ENCODE peak calls at places on chromosomes 2 and 18, in six cellular contexts. One of them, this sample, is unnamed.
A peak's percentile ranks its signal among the peaks of the same experiment; 100 is the strongest.

GRCh38 chr2:64405476-64406406 is 48.2 kb upstream of the LGALSL start:
- DNase-seq in tibial nerve: no peak
- DNase-seq in transverse colon: peak; percentile 19
- DNase-seq in HepG2: no peak
- DNase-seq in ovary: peak; percentile 38
- DNase-seq in A549: no peak
- DNase-seq in this sample: no peak

GRCh38 chr2:218370410-218371063 is 11.5 kb upstream of the SLC11A1 start:
- DNase-seq in ovary: no peak
- DNase-seq in A549: no peak
- DNase-seq in tibial nerve: no peak
- DNase-seq in transverse colon: peak; percentile 46
- DNase-seq in HepG2: peak; percentile 57
- DNase-seq in this sample: peak; percentile 53

GRCh38 chr2:215882689-215883088 is 130.7 kb downstream of the MREG start:
- DNase-seq in HepG2: no peak
- DNase-seq in transverse colon: no peak
- DNase-seq in tibial nerve: no peak
- DNase-seq in ovary: no peak
- DNase-seq in A549: no peak
- DNase-seq in this sample: no peak

GRCh38 chr2:1282552-1282951 is 130.7 kb upstream of the TPO start:
- DNase-seq in A549: no peak
- DNase-seq in HepG2: no peak
- DNase-seq in tibial nerve: no peak
- DNase-seq in ovary: peak; percentile 76
- DNase-seq in transverse colon: no peak
- DNase-seq in this sample: no peak

GRCh38 chr2:139000087-139000486 is 219.9 kb upstream of the NXPH2 start:
- DNase-seq in HepG2: no peak
- DNase-seq in transverse colon: no peak
- DNase-seq in ovary: no peak
- DNase-seq in tibial nerve: no peak
- DNase-seq in A549: no peak
- DNase-seq in this sample: no peak

GRCh38 chr18:24054130-24054529 is 39.6 kb downstream of the TTC39C start:
- DNase-seq in ovary: no peak
- DNase-seq in tibial nerve: no peak
- DNase-seq in HepG2: no peak
- DNase-seq in A549: no peak
- DNase-seq in transverse colon: no peak
- DNase-seq in this sample: no peak

GRCh38 chr2:126769118-126769517 is 113.2 kb downstream of the GYPC start:
- DNase-seq in transverse colon: no peak
- DNase-seq in HepG2: no peak
- DNase-seq in ovary: no peak
- DNase-seq in A549: no peak
- DNase-seq in tibial nerve: no peak
- DNase-seq in this sample: no peak

GRCh38 chr18:44761812-44762211 is 81.1 kb downstream of the SETBP1 start:
- DNase-seq in HepG2: no peak
- DNase-seq in tibial nerve: no peak
- DNase-seq in ovary: peak; percentile 39
- DNase-seq in transverse colon: peak; percentile 38
- DNase-seq in A549: no peak
- DNase-seq in this sample: peak; percentile 88

GRCh38 chr2:241808051-241808450 is 942 bp upstream of the NEU4 start:
- DNase-seq in transverse colon: peak; percentile 8
- DNase-seq in tibial nerve: peak; percentile 12
- DNase-seq in ovary: peak; percentile 71
- DNase-seq in A549: no peak
- DNase-seq in HepG2: peak; percentile 67
- DNase-seq in this sample: no peak

GRCh38 chr18:13254971-13255927 is 36.7 kb downstream of the LDLRAD4 start:
- DNase-seq in A549: no peak
- DNase-seq in HepG2: no peak
- DNase-seq in tibial nerve: no peak
- DNase-seq in ovary: no peak
- DNase-seq in transverse colon: no peak
- DNase-seq in this sample: no peak

GRCh38 chr2:217825469-217826235 is 177.1 kb downstream of the TNS1 start:
- DNase-seq in tibial nerve: no peak
- DNase-seq in transverse colon: no peak
- DNase-seq in A549: no peak
- DNase-seq in HepG2: no peak
- DNase-seq in ovary: no peak
- DNase-seq in this sample: no peak

GRCh38 chr18:62061812-62062211 is 125.0 kb downstream of the PIGN start:
- DNase-seq in transverse colon: no peak
- DNase-seq in A549: no peak
- DNase-seq in ovary: no peak
- DNase-seq in HepG2: no peak
- DNase-seq in tibial nerve: no peak
- DNase-seq in this sample: no peak

GRCh38 chr18:62070306-62070705 is 116.5 kb downstream of the PIGN start:
- DNase-seq in transverse colon: no peak
- DNase-seq in tibial nerve: no peak
- DNase-seq in ovary: no peak
- DNase-seq in A549: no peak
- DNase-seq in HepG2: no peak
- DNase-seq in this sample: no peak

GRCh38 chr18:62064361-62064760 is 122.5 kb downstream of the PIGN start:
- DNase-seq in HepG2: no peak
- DNase-seq in transverse colon: no peak
- DNase-seq in ovary: no peak
- DNase-seq in tibial nerve: no peak
- DNase-seq in A549: no peak
- DNase-seq in this sample: no peak

GRCh38 chr18:62069556-62069955 is 117.3 kb downstream of the PIGN start:
- DNase-seq in ovary: no peak
- DNase-seq in A549: no peak
- DNase-seq in HepG2: no peak
- DNase-seq in tibial nerve: no peak
- DNase-seq in transverse colon: no peak
- DNase-seq in this sample: no peak

DNA sequence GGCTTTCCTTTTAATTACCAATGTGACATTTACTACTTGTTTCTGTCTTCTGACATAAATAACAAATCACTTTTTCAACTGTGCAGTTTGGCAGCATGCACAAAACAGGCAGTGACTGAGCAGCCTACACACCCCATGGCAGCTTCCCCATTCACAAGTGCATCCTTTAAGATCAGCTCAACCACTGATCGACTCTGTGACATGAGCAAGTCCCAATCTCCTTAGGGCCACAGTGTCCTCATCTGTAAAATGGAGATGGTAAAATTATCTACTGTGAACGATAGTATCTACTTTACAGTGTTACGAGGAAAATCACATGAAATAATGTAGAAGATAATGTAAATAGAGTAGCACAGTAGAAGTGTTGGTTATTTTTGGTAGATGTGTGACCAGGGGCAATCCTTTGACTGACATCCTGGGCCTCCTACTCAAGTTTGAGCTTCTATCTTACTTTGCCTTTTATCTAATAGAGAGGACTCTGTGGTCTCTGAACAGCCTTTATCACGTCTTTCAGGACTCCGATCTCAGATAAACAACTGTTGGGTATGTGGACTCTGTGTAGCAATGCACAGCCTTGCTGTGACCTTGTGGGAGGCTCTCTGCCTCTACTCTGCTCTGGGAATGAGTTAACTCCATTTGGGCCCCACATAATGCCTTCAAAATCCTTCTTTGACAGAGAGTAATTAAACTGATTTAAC is 120.6 kb downstream of the PIGN start:
- DNase-seq in tibial nerve: no peak
- DNase-seq in transverse colon: no peak
- DNase-seq in ovary: no peak
- DNase-seq in A549: no peak
- DNase-seq in HepG2: peak; percentile 67
- DNase-seq in this sample: no peak
- TF ChIP-seq EP300 in tibial nerve: no peak
- TF ChIP-seq EP300 in transverse colon: no peak
- TF ChIP-seq EP300 in ovary: no peak
- TF ChIP-seq EP300 in A549: no peak
- TF ChIP-seq EP300 in HepG2: no peak
- TF ChIP-seq EP300 in this sample: no peak

GRCh38 chr2:72809095-72809494 is 16.7 kb downstream of the EXOC6B start:
- DNase-seq in ovary: no peak
- DNase-seq in HepG2: no peak
- DNase-seq in tibial nerve: no peak
- DNase-seq in A549: no peak
- DNase-seq in transverse colon: no peak
- DNase-seq in this sample: no peak

GRCh38 chr2:72800491-72800890 is 25.3 kb downstream of the EXOC6B start:
- DNase-seq in tibial nerve: no peak
- DNase-seq in ovary: no peak
- DNase-seq in A549: no peak
- DNase-seq in transverse colon: no peak
- DNase-seq in HepG2: no peak
- DNase-seq in this sample: no peak

GRCh38 chr2:72803151-72803550 is 22.7 kb downstream of the EXOC6B start:
- DNase-seq in transverse colon: no peak
- DNase-seq in tibial nerve: no peak
- DNase-seq in ovary: no peak
- DNase-seq in A549: no peak
- DNase-seq in HepG2: no peak
- DNase-seq in this sample: no peak

GRCh38 chr2:72806280-72806955 is 19.4 kb downstream of the EXOC6B start:
- DNase-seq in A549: no peak
- DNase-seq in ovary: no peak
- DNase-seq in tibial nerve: no peak
- DNase-seq in transverse colon: no peak
- DNase-seq in HepG2: no peak
- DNase-seq in this sample: no peak

GRCh38 chr2:72803626-72804320 is 22.1 kb downstream of the EXOC6B start:
- DNase-seq in transverse colon: no peak
- DNase-seq in A549: no peak
- DNase-seq in ovary: no peak
- DNase-seq in tibial nerve: no peak
- DNase-seq in HepG2: no peak
- DNase-seq in this sample: no peak
- TF ChIP-seq EP300 in transverse colon: no peak
- TF ChIP-seq EP300 in A549: no peak
- TF ChIP-seq EP300 in ovary: no peak
- TF ChIP-seq EP300 in tibial nerve: no peak
- TF ChIP-seq EP300 in HepG2: no peak
- TF ChIP-seq EP300 in this sample: no peak

DNA sequence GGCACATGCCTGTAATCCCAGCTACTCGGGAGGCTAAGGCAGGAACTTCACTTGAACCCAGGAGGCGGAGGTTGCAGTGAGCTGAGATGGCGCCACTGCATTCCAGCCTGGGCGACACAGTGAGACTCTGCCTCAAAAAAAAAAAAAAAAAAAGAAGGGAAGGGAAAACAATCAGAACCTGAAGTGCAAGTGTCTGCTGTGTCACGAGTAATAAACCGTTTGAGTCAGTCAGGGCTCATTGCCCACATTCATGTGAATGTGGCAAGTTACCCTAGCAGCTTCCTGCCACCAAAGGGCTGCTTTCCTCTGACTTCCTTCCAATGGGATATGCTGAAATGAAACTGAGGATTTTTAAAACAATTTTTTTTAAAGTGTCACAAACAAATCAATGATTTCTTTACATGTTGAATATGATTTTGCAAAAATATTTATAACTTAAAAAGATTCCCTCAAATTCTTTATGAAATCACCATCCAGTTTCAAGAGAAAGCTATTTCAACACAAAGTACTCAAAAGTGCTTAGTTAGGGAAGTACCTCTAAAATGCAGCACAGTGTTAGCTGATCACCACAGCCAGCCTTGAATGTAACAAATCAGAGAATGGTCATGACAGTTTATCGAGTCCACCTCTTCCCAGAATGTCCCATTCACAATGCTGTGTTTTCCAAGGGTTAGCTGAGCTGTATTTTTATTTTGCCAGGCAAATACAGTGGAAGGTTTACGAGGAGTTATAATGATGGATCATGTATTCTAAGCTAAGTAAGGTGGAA is 36.4 kb downstream of the WDSUB1 start:
- DNase-seq in A549: no peak
- DNase-seq in HepG2: no peak
- DNase-seq in ovary: no peak
- DNase-seq in tibial nerve: no peak
- DNase-seq in transverse colon: peak; percentile 72
- DNase-seq in this sample: no peak
- TF ChIP-seq EP300 in A549: no peak
- TF ChIP-seq EP300 in HepG2: no peak
- TF ChIP-seq EP300 in ovary: no peak
- TF ChIP-seq EP300 in tibial nerve: peak; percentile 59
- TF ChIP-seq EP300 in transverse colon: no peak
- TF ChIP-seq EP300 in this sample: no peak

DNA sequence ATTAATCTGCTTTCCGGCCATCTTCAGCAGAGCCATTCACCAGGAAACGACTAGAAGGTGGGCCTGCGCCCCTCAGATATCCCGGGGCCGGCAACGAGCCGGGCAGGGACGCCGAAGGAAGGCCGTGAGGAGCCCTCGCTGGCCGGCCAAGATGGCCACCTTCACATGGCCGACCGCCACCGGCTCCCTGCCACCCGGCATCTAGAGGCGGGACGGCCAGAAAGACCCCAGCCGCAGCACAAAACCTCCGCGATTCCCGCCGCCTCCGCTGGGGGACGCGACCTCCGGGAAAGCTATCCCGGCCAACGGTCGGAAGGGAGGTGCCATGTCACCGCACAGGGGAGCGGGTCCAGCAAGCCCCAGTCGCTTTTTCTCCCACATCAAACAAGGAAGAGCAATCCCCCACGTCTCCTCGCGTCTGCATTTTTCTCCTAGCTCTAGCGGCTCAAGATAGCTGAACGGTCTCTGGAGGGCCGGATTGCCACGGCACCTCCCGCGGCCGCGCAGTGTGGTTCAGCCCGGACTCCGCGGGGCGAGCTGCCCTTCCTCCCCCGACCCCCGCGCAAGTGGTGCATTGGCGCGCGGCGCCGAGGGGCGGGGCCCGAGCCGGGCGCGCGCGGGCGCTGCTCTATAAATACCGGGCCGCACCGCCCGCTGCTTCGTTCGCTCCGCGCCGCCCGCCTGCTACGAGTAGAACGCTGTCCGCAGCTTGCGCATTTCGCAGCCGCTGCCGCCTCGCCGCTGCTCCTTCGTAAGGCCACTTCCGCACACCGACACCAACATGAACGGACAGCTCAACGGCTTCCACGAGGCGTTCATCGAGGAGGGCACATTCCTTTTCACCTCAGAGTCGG is at the start of gene MAT2A:
- DNase-seq in ovary: peak; percentile 98
- DNase-seq in HepG2: peak; percentile 91
- DNase-seq in tibial nerve: peak; percentile 89
- DNase-seq in transverse colon: peak; percentile 92
- DNase-seq in A549: peak; percentile 74
- DNase-seq in this sample: peak; percentile 91
- TF ChIP-seq EP300 in ovary: no peak
- TF ChIP-seq EP300 in HepG2: peak; percentile 40
- TF ChIP-seq EP300 in tibial nerve: peak; percentile 99
- TF ChIP-seq EP300 in transverse colon: no peak
- TF ChIP-seq EP300 in A549: no peak
- TF ChIP-seq EP300 in this sample: no peak